ENCODE peak calls at places on chromosomes 1 and 21, in four cellular contexts. S is H54, Y is NB4, P is heart left ventricle. B is an unnamed sample.

GRCh38 chr1:96002969-96003964 is 718.3 kb upstream of the PTBP2 start:
- DNase-seq in S (no peak), Y (no peak), P (no peak), B (no peak)

GRCh38 chr1:223041481-223041880 is 101.6 kb downstream of the TLR5 start:
- DNase-seq in S (no peak), Y (no peak), P (no peak), B (no peak)

GRCh38 chr1:155044812-155045690 is 6.1 kb upstream of the ADAM15 start:
- DNase-seq in S (peak), Y (peak), P (peak), B (peak)

GRCh38 chr1:109677459-109677858 is 9.6 kb downstream of the GSTM2 start:
- DNase-seq in S (no peak), Y (no peak), P (no peak), B (no peak)

GRCh38 chr1:76262591-76262990 is 188.0 kb downstream of the ST6GALNAC3 start:
- DNase-seq in S (no peak), Y (no peak), P (no peak), B (no peak)

GRCh38 chr21:45615145-45615711 is 28.3 kb upstream of the PCBP3 start:
- DNase-seq in S (no peak), Y (peak), P (no peak), B (no peak)

GRCh38 chr1:91857557-91858239 is 28.3 kb downstream of the TGFBR3 start:
- DNase-seq in S (no peak), Y (no peak), P (no peak), B (no peak)

GRCh38 chr1:52825868-52826267 is 16.7 kb upstream of the ZYG11A start:
- DNase-seq in S (no peak), Y (peak), P (no peak), B (peak)

GRCh38 chr1:16918371-16918770 is 3.4 kb upstream of the CROCC start:
- DNase-seq in S (no peak), Y (no peak), P (no peak), B (no peak)

GRCh38 chr1:204711947-204712701 is 26.6 kb upstream of the LRRN2 start:
- DNase-seq in S (no peak), Y (no peak), P (peak), B (peak)

GRCh38 chr1:66266756-66267155 is 267.2 kb upstream of the SGIP1 start:
- DNase-seq in S (no peak), Y (no peak), P (no peak), B (no peak)

GRCh38 chr1:19640363-19641316 is 3.5 kb upstream of the NBL1 start:
- DNase-seq in S (no peak), Y (no peak), P (no peak), B (no peak)

GRCh38 chr1:67559222-67559700 is 125.7 kb upstream of the GADD45A start:
- DNase-seq in S (no peak), Y (no peak), P (peak), B (no peak)

GRCh38 chr1:212879947-212880690 is 22.0 kb downstream of the FLVCR1 start:
- DNase-seq in S (no peak), Y (no peak), P (no peak), B (no peak)

GRCh38 chr1:151887028-151887427 is 22.3 kb downstream of the THEM4 start:
- DNase-seq in S (no peak), Y (no peak), P (no peak), B (no peak)

GRCh38 chr21:29155118-29155932 is 24.9 kb downstream of the MAP3K7CL start:
- DNase-seq in S (peak), Y (peak), P (peak), B (no peak)

GRCh38 chr21:36646011-36646410 is 52.9 kb upstream of the SIM2 start:
- DNase-seq in S (no peak), Y (no peak), P (no peak), B (no peak)

GRCh38 chr1:12528021-12528852 is 89.8 kb downstream of the DHRS3 start:
- DNase-seq in S (no peak), Y (no peak), P (no peak), B (no peak)

GRCh38 chr1:2857521-2857920 is 56.0 kb upstream of the TTC34 start:
- DNase-seq in S (no peak), Y (no peak), P (no peak), B (no peak)

GRCh38 chr1:18557621-18558465 is 72.8 kb upstream of the PAX7 start:
- DNase-seq in S (no peak), Y (no peak), P (no peak), B (no peak)

GRCh38 chr1:9100471-9101043 is 28.3 kb downstream of the GPR157 start:
- DNase-seq in S (no peak), Y (peak), P (no peak), B (no peak)

GRCh38 chr1:96598416-96599168 is 123.0 kb upstream of the PTBP2 start:
- DNase-seq in S (no peak), Y (no peak), P (no peak), B (no peak)

GRCh38 chr1:224492632-224493031 is 58.0 kb upstream of the WDR26 start:
- DNase-seq in S (no peak), Y (no peak), P (no peak), B (no peak)

GRCh38 chr1:51679435-51679834 is 62.5 kb downstream of the OSBPL9 start:
- DNase-seq in S (no peak), Y (no peak), P (no peak), B (no peak)

GRCh38 chr1:6724517-6725141 is 23.0 kb upstream of the DNAJC11 start:
- DNase-seq in S (peak), Y (no peak), P (no peak), B (no peak)

GRCh38 chr21:42234026-42234425 is 15.1 kb downstream of the ABCG1 start:
- DNase-seq in S (no peak), Y (no peak), P (no peak), B (no peak)

GRCh38 chr1:229582011-229582694 is 23.6 kb upstream of the ABCB10 start:
- DNase-seq in S (no peak), Y (no peak), P (peak), B (no peak)

GRCh38 chr21:41521489-41522027 is 13.6 kb upstream of the TMPRSS2 start:
- DNase-seq in S (no peak), Y (no peak), P (no peak), B (no peak)

GRCh38 chr1:84996846-84997666 is at the start of gene MCOLN2:
- DNase-seq in S (peak), Y (peak), P (peak), B (peak)

GRCh38 chr1:21872445-21873079 is 60.5 kb downstream of the LDLRAD2 start:
- DNase-seq in S (no peak), Y (no peak), P (no peak), B (no peak)

GRCh38 chr1:147080013-147080661 is 92.1 kb downstream of the PRKAB2 start:
- DNase-seq in S (no peak), Y (peak), P (no peak), B (no peak)

GRCh38 chr1:234540404-234540762 is 61.4 kb upstream of the TARBP1 start:
- DNase-seq in S (no peak), Y (no peak), P (no peak), B (no peak)

DNA sequence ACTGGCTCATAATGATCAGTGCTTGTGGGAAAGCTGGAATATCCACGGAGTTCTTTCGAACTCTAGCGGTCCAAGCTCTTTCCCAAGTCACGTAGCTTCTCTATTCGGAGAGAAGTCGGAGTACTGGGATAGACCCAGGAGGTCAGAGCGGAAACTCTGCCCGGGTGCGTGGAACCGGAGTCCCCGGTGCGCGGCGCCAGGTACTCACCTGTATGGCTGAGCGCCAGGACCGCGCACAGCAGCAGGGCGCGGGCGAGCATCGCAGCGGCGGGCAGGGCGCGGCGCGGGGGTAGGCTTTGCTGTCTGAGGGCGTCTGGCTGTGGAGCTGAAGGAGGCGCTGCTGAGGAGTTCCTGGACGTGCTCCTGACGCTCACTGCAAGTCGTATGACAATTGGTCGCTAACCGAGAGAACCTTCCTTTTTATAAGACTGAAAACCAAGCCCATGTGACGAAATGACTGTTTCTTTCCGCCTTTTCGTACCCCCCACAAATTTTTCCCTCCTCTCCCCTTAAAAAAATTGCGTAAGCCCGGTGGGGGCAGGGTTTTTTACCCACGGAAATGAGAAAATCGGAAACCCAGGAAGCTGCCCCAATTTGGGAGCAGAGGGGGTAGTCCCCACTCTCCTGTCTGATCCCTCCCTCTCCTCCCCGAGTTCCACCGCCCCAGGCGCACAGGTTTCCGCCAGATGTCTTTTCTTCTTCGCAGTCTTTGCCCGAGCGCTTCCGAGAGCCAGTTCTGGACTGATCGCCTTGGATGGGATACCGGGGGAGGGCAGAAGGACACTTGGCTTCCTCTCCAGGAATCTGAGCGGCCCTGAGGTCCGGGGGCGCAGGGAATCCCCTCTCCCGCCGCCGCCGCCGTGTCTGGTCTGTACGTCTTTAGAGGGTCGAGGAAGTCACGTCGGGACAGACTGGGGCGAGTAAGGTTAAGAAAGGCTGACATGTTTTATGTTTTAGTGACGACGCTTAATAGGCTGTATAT is at the start of gene PTGS2:
- DNase-seq in S (no peak), Y (peak), P (peak), B (peak)
- TF ChIP-seq POLR2A in S (no peak), Y (no peak), P (peak), B (peak)

DNA sequence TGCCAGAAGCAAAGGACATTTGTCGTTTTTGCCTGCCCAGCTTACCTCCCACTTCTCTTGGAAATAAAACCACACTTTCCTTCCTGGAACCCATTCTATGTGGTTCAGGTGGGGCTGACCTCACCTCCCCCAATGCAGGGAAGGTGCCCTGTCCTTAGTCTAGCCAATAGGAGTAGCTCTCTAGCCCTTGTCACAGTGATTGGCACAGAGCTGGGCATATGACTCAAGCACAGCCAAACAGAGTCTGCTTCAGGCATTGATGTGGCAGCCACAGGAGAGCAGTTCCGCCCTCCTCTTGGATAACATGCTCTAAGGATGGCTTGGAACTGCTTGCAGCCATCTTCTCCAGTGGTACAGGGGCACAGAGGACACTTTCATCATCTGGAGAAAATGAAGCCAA is 134.0 kb downstream of the LRIG2 start:
- DNase-seq in S (no peak), Y (no peak), P (no peak), B (no peak)
- TF ChIP-seq POLR2A in S (no peak), Y (no peak), P (no peak), B (no peak)

DNA sequence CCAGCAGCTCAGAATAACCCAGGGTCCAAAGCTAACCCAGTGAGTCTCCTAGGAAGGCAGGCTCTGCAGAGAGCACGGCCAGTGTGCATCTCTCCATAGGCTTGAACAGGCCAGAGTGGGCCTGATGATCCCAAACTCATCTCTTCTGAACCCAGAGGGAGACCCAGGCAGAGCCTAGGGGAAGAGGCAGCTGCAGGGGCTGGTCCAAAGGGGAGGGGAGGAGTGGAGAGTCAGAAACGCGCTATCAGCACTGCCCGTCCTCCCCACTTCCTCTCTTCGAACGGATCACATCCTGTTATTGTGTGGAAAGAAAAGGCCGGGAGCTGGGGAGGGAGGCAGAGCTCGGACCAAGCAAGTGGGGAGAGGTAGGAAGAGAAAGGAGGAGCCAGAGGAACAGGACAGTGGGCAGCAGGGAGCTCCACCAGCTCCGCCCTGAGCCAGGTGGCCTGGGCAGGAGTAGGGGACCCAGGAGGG is 20.2 kb downstream of the TAL1 start:
- DNase-seq in S (no peak), Y (peak), P (peak), B (no peak)
- TF ChIP-seq POLR2A in S (no peak), Y (no peak), P (no peak), B (no peak)

GRCh38 chr1:55463814-55464445 is 248.8 kb upstream of the USP24 start:
- DNase-seq in S (no peak), Y (no peak), P (no peak), B (no peak)
- TF ChIP-seq POLR2A in S (no peak), Y (no peak), P (no peak), B (no peak)

GRCh38 chr1:115351143-115351542 is 13.1 kb upstream of the NGF start:
- DNase-seq in S (no peak), Y (no peak), P (no peak), B (no peak)
- TF ChIP-seq POLR2A in S (no peak), Y (no peak), P (no peak), B (no peak)

DNA sequence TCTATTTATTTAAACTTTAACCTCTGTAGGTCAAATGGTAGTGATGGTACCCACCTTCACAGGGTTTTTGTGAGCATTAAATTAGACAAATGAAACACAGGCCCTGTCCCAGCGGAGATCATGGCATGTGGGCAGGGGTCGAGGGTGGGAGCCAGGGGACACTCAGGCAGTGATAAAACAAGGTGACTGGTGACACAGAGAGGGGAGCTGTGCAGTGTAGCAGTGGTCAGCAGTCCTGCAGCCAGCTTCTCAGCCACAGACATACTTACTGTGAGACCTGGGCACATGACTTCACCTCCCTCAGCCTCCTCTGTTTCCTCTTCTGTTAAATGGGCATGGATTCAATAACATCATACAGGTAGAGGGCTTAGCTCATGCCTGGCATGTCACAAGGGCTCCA is 44.9 kb downstream of the SRRM1 start:
- DNase-seq in S (no peak), Y (no peak), P (no peak), B (no peak)
- TF ChIP-seq POLR2A in S (no peak), Y (no peak), P (no peak), B (no peak)

DNA sequence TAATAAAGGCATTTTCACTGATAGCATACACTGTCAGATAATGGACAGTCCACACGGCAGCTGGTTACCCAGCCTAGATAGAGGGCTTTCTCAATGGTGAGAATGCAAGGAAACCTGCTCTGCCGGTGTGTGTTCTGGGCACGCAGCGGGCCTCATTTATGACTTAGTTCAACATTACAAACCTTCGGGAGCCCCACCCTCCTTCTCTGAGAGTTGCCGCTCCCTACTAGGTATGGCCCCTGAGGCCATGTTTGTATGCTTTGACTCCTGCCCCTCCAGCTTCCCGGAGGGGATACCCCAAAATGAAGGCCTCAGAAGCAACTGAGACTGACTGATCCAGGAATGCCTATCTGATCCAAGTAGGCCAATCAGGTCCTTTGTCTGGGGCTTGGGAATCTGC is 17.2 kb upstream of the FABP3 start:
- DNase-seq in S (no peak), Y (no peak), P (no peak), B (no peak)
- TF ChIP-seq POLR2A in S (no peak), Y (no peak), P (no peak), B (no peak)

GRCh38 chr1:179310721-179311120 is 17.1 kb downstream of the SOAT1 start:
- DNase-seq in S (peak), Y (peak), P (no peak), B (no peak)
- TF ChIP-seq POLR2A in S (no peak), Y (no peak), P (no peak), B (no peak)

GRCh38 chr1:119664057-119664456 is 16.0 kb upstream of the ZNF697 start:
- DNase-seq in S (no peak), Y (no peak), P (no peak), B (no peak)
- TF ChIP-seq POLR2A in S (no peak), Y (no peak), P (no peak), B (no peak)